ENCODE peak calls at places on chromosome 5, in four cellular contexts. One of them, this sample, is unnamed.

GRCh38 chr5:102048940-102049339 is 247.1 kb downstream of the SLCO4C1 start:
- DNase-seq in stimulated activated naive CD4-positive, alpha-beta T cell: no peak
- DNase-seq in midbrain: no peak
- DNase-seq in nephron progenitor cell: no peak
- DNase-seq in this sample: no peak

GRCh38 chr5:83590966-83591365 is 119.4 kb downstream of the VCAN start:
- DNase-seq in midbrain: no peak
- DNase-seq in nephron progenitor cell: no peak
- DNase-seq in stimulated activated naive CD4-positive, alpha-beta T cell: no peak
- DNase-seq in this sample: no peak

GRCh38 chr5:32540446-32540845 is 44.9 kb upstream of the SUB1 start:
- DNase-seq in midbrain: no peak
- DNase-seq in stimulated activated naive CD4-positive, alpha-beta T cell: no peak
- DNase-seq in nephron progenitor cell: no peak
- DNase-seq in this sample: no peak

GRCh38 chr5:33313150-33313549 is 127.6 kb upstream of the TARS1 start:
- DNase-seq in stimulated activated naive CD4-positive, alpha-beta T cell: no peak
- DNase-seq in nephron progenitor cell: no peak
- DNase-seq in midbrain: no peak
- DNase-seq in this sample: peak; percentile 91

GRCh38 chr5:1108865-1109174 is 3.0 kb downstream of the SLC12A7 start:
- DNase-seq in nephron progenitor cell: no peak
- DNase-seq in stimulated activated naive CD4-positive, alpha-beta T cell: no peak
- DNase-seq in midbrain: peak; percentile 26
- DNase-seq in this sample: no peak

GRCh38 chr5:145941677-145942130 is 5.3 kb downstream of the SH3RF2 start:
- DNase-seq in nephron progenitor cell: no peak
- DNase-seq in stimulated activated naive CD4-positive, alpha-beta T cell: no peak
- DNase-seq in midbrain: no peak
- DNase-seq in this sample: peak; percentile 48

GRCh38 chr5:56309262-56309826 is 76.2 kb upstream of the ANKRD55 start:
- DNase-seq in midbrain: no peak
- DNase-seq in nephron progenitor cell: no peak
- DNase-seq in stimulated activated naive CD4-positive, alpha-beta T cell: no peak
- DNase-seq in this sample: no peak

GRCh38 chr5:14178091-14178490 is 34.9 kb downstream of the TRIO start:
- DNase-seq in midbrain: no peak
- DNase-seq in nephron progenitor cell: no peak
- DNase-seq in stimulated activated naive CD4-positive, alpha-beta T cell: no peak
- DNase-seq in this sample: no peak

GRCh38 chr5:138470322-138471285 is 5.3 kb downstream of the EGR1 start:
- DNase-seq in stimulated activated naive CD4-positive, alpha-beta T cell: no peak
- DNase-seq in midbrain: no peak
- DNase-seq in nephron progenitor cell: no peak
- DNase-seq in this sample: peak; percentile 89